ENCODE peak calls at places on chromosomes 4 and X, in five cellular contexts. Z is AG10803, O is Peyer's patch, S is omental fat pad, P is left ventricle myocardium inferior. T is an unnamed sample.

GRCh38 chr4:177016541-177017141 is 223.9 kb upstream of the VEGFC start:
- DNase-seq in Z (peak), O (no peak), S (no peak), P (no peak), T (no peak)

GRCh38 chr4:153345011-153345981 is 808 bp downstream of the MND1 start:
- DNase-seq in Z (peak), O (no peak), S (no peak), P (no peak), T (peak)

GRCh38 chr4:74123065-74123728 is 24.2 kb upstream of the CXCL2 start:
- DNase-seq in Z (peak), O (no peak), S (no peak), P (peak), T (no peak)

GRCh38 chr4:96354036-96354712 is 514.3 kb downstream of the PDHA2 start:
- DNase-seq in Z (no peak), O (no peak), S (no peak), P (no peak), T (no peak)

GRCh38 chr4:150348079-150348478 is 233.9 kb upstream of the MAB21L2 start:
- DNase-seq in Z (peak), O (no peak), S (no peak), P (no peak), T (no peak)

GRCh38 chr4:81919238-81919637 is 447.5 kb upstream of the RASGEF1B start:
- DNase-seq in Z (no peak), O (no peak), S (no peak), P (no peak), T (no peak)

GRCh38 chrX:138925330-138925729 is 213.8 kb upstream of the FGF13 start:
- DNase-seq in Z (peak), O (no peak), S (no peak), P (no peak), T (no peak)

GRCh38 chr4:137909910-137910309 is 332.2 kb downstream of the SLC7A11 start:
- DNase-seq in Z (no peak), O (no peak), S (no peak), P (no peak), T (no peak)

GRCh38 chr4:7146764-7147071 is 45.6 kb upstream of the SORCS2 start:
- DNase-seq in Z (no peak), O (no peak), S (no peak), P (no peak), T (no peak)

GRCh38 chr4:120819816-120820437 is 102.6 kb downstream of the PRDM5 start:
- DNase-seq in Z (no peak), O (no peak), S (no peak), P (no peak), T (no peak)

GRCh38 chrX:9878141-9878875 is 88.8 kb upstream of the CLDN34 start:
- DNase-seq in Z (no peak), O (no peak), S (no peak), P (no peak), T (no peak)

GRCh38 chrX:28582494-28582893 is 4.8 kb upstream of the IL1RAPL1 start:
- DNase-seq in Z (no peak), O (no peak), S (no peak), P (no peak), T (no peak)

GRCh38 chrX:8649969-8650368 is 82.0 kb downstream of the ANOS1 start:
- DNase-seq in Z (no peak), O (no peak), S (no peak), P (no peak), T (no peak)

GRCh38 chrX:77788050-77788449 is 2.0 kb upstream of the ATRX start:
- DNase-seq in Z (peak), O (no peak), S (no peak), P (no peak), T (no peak)

GRCh38 chrX:44306336-44306735 is 37.1 kb downstream of the EFHC2 start:
- DNase-seq in Z (no peak), O (no peak), S (no peak), P (no peak), T (no peak)

GRCh38 chrX:11543249-11543648 is 122.5 kb downstream of the ARHGAP6 start:
- DNase-seq in Z (no peak), O (no peak), S (no peak), P (no peak), T (no peak)

GRCh38 chr4:60216752-60217151 is 983.4 kb upstream of the ADGRL3 start:
- DNase-seq in Z (no peak), O (no peak), S (no peak), P (no peak), T (no peak)

GRCh38 chrX:4118666-4119530 is 405.4 kb upstream of the PRKX start:
- DNase-seq in Z (no peak), O (no peak), S (no peak), P (no peak), T (no peak)

GRCh38 chr4:139734201-139734874 is 68.7 kb downstream of the MGST2 start:
- DNase-seq in Z (peak), O (no peak), S (no peak), P (no peak), T (no peak)

GRCh38 chrX:21266949-21267348 is 107.3 kb upstream of the CNKSR2 start:
- DNase-seq in Z (no peak), O (no peak), S (no peak), P (no peak), T (no peak)

GRCh38 chr4:138301536-138301935 is 59.4 kb upstream of the SLC7A11 start:
- DNase-seq in Z (no peak), O (no peak), S (no peak), P (no peak), T (no peak)

GRCh38 chr4:120071192-120071795 is 4.6 kb upstream of the MAD2L1 start:
- DNase-seq in Z (peak), O (no peak), S (no peak), P (no peak), T (peak)

GRCh38 chr4:156672492-156672891 is 299.1 kb downstream of the PDGFC start:
- DNase-seq in Z (peak), O (no peak), S (no peak), P (no peak), T (no peak)

GRCh38 chr4:63459329-63459728 is 949.9 kb downstream of the TECRL start:
- DNase-seq in Z (no peak), O (no peak), S (no peak), P (no peak), T (no peak)

GRCh38 chr4:168167714-168168284 is 75.5 kb downstream of the ANXA10 start:
- DNase-seq in Z (no peak), O (no peak), S (no peak), P (no peak), T (no peak)

GRCh38 chrX:3811331-3812311 is 98.2 kb upstream of the PRKX start:
- DNase-seq in Z (peak), O (no peak), S (no peak), P (no peak), T (peak)

GRCh38 chr4:73185903-73186302 is 72.7 kb downstream of the ANKRD17 start:
- DNase-seq in Z (no peak), O (no peak), S (no peak), P (no peak), T (no peak)

GRCh38 chr4:654526-654845 is 19.6 kb downstream of the ATP5ME start:
- DNase-seq in Z (no peak), O (no peak), S (no peak), P (no peak), T (no peak)

GRCh38 chr4:656651-657337 is 17.3 kb downstream of the ATP5ME start:
- DNase-seq in Z (no peak), O (no peak), S (no peak), P (no peak), T (no peak)

GRCh38 chr4:654871-655734 is 19.0 kb downstream of the ATP5ME start:
- DNase-seq in Z (no peak), O (no peak), S (no peak), P (no peak), T (no peak)

GRCh38 chr4:657338-658030 is 16.6 kb downstream of the ATP5ME start:
- DNase-seq in Z (no peak), O (no peak), S (no peak), P (no peak), T (no peak)

GRCh38 chr4:655735-656151 is 18.3 kb downstream of the ATP5ME start:
- DNase-seq in Z (no peak), O (no peak), S (no peak), P (no peak), T (no peak)
- TF ChIP-seq CTCF in Z (no peak), O (no peak), S (no peak), P (no peak), T (no peak)

GRCh38 chrX:153797415-153798015 is 3.0 kb downstream of the SSR4 start:
- DNase-seq in Z (no peak), O (no peak), S (no peak), P (no peak), T (no peak)

GRCh38 chrX:153793291-153793690 is 884 bp downstream of the IDH3G start:
- DNase-seq in Z (no peak), O (no peak), S (no peak), P (no peak), T (no peak)

GRCh38 chrX:153794018-153794896 is at the start of the genes IDH3G and SSR4:
- DNase-seq in Z (peak), O (peak), S (peak), P (peak), T (peak)

GRCh38 chrX:153792368-153792767 is 1.8 kb downstream of the IDH3G start:
- DNase-seq in Z (no peak), O (no peak), S (no peak), P (no peak), T (no peak)

GRCh38 chrX:153794897-153795816 is 689 bp downstream of the SSR4 start:
- DNase-seq in Z (no peak), O (no peak), S (no peak), P (no peak), T (no peak)
- TF ChIP-seq CTCF in Z (no peak), O (no peak), S (no peak), P (no peak), T (no peak)

GRCh38 chrX:42824541-42824940 is 46.6 kb upstream of the PPP1R2C start:
- DNase-seq in Z (peak), O (no peak), S (no peak), P (peak), T (no peak)
- TF ChIP-seq CTCF in Z (no peak), O (no peak), S (no peak), P (no peak), T (no peak)

GRCh38 chr4:47945930-47946726 is 31.7 kb upstream of the NFXL1 start:
- DNase-seq in Z (no peak), O (no peak), S (no peak), P (no peak), T (no peak)
- TF ChIP-seq CTCF in Z (no peak), O (no peak), S (no peak), P (no peak), T (no peak)

GRCh38 chr4:112270643-112271484 is 14.8 kb downstream of the TIFA start:
- DNase-seq in Z (peak), O (no peak), S (no peak), P (no peak), T (no peak)

GRCh38 chr4:112270051-112270450 is 15.7 kb downstream of the TIFA start:
- DNase-seq in Z (no peak), O (no peak), S (no peak), P (no peak), T (no peak)

GRCh38 chr4:112272292-112272691 is 13.4 kb downstream of the TIFA start:
- DNase-seq in Z (no peak), O (no peak), S (no peak), P (no peak), T (no peak)

DNA sequence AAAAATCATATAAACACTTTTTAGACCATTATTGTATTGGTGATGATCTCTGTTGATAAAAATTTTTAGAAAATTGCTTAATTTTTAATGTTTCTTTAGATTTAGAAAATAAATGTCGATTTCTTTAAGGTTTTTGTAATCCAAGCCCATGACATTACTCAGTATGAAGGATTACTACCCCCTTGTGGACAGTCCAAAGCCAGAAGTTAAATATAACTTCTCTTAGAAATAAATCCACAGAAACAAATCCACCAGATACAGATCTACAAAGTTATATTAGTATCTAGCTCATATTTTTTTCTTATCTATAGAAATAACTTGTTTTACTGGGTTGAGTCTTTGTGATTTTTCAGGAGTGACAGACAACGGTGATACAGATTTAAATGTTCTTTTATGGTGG is 18.9 kb downstream of the TIFA start:
- DNase-seq in Z (peak), O (no peak), S (no peak), P (no peak), T (no peak)
- TF ChIP-seq CTCF in Z (peak), O (no peak), S (no peak), P (peak), T (peak)

DNA sequence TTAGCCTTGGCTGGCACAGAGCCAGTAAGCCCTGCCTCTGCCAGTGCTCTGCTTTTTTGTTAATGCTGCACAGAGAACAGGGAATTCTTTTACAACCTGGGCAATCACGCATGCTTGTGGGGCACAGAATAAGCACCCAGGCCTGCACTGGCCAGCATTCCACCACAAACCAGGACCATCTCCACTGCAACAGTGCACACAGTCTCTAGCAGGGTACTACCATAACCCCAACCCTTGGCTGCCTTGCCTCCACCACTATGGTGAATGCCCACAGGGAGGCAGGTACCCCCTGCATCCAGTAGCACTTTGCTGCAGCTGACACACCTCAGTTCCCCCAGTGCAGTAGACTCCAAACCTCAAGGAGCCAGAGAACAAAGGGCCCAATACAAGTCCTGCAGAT is 19.2 kb upstream of the FAAH2 start:
- DNase-seq in Z (no peak), O (no peak), S (no peak), P (no peak), T (no peak)
- TF ChIP-seq CTCF in Z (no peak), O (no peak), S (no peak), P (no peak), T (no peak)

DNA sequence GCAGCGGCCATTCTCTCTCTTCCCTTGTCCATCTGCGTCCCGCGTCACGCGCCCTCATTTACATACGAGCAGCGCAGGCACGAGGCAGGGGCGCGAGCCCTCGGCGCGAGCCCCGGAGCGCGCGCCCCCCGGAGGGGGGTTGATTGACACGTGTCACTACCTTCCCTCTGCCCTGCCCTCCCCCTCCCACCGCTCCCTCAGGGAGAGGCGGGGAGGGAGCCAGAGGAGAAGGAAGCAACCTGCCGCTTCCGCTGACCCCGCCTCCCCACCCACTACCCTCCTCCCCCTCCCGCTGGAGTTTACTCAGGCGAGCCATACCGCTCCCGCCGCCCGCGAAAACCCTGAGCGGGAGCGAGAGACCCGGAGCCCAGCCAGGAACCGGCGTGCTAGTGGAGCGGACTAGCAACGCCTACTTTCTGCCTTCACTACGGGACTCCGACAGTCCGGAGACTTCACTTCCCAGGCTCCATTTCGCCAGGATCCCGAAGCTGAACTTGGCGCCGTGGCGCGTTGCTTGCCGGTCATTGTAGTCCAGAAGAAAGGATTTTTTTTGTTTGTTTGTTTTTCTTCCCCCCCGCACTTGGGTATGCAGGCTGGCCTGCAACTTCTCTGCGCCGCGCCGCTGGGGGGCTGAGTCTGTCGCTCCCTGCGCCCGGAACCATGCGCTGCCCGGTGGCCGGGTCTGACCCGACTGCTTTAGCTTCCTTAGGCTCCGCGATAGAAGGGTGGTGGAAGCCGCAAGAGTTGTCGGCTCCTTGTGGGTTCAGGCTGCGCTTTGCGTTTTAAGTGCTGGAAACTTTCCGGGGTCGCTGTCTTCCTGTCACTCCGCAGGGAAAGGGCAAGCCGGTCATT is at the start of gene LCORL:
- DNase-seq in Z (peak), O (peak), S (peak), P (peak), T (peak)
- TF ChIP-seq CTCF in Z (no peak), O (no peak), S (no peak), P (peak), T (no peak)

DNA sequence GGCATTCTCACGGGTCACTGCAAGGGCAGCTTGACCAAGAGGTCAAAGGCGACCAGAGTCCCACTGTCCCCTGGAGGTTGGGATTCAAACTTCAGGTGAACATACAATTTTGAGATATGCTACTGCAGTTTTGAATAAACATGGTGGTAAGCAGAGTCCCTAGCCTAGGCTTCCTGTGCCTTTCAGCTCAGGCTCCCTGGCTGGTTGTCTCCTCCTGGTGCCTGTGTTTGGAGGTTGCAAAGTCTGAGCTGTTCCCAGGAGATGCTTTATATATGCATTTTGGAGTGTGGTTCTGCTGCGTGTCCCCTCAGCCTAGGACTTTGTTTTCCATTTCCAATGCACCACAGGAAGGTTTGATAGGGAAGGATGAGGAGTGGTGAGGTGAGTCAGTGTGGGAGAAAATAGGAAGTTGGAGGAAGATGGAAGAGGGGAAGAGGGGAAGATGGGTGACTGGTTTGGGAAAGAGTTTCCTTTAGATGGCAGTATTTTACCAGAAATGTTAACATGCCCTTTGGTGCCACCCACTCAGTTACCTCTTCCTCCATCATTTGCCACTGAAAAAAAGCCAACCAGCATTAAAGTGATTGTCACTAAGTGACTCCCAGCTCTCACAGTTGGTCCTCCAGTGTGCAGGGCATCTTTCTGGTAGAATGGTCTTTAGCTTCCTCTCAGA is 211.7 kb upstream of the AGTR2 start:
- DNase-seq in Z (no peak), O (no peak), S (no peak), P (no peak), T (no peak)
- TF ChIP-seq CTCF in Z (no peak), O (no peak), S (no peak), P (no peak), T (no peak)

GRCh38 chr4:602559-602942 is 22.8 kb upstream of the PDE6B start:
- DNase-seq in Z (no peak), O (peak), S (no peak), P (no peak), T (peak)
- TF ChIP-seq CTCF in Z (peak), O (no peak), S (no peak), P (peak), T (no peak)

T was measured in CD4-positive, alpha-beta T cell.